ENCODE peak calls at places on chromosome 9, in six cellular contexts. K, L, O, R, N and F are unnamed samples.

GRCh38 chr9:132748450-132748849 is 78.2 kb downstream of the GTF3C4 start:
- DNase-seq in K (no peak), L (peak; percentile 19), O (no peak), R (no peak), N (no peak), F (no peak)

GRCh38 chr9:109014267-109015025 is 1.1 kb upstream of the CTNNAL1 start:
- DNase-seq in K (no peak), L (peak; percentile 74), O (no peak), R (no peak), N (no peak), F (no peak)

GRCh38 chr9:129826344-129826743 is 2.4 kb upstream of the TOR1A start:
- DNase-seq in K (no peak), L (no peak), O (no peak), R (no peak), N (no peak), F (no peak)

GRCh38 chr9:91839926-91840464 is 110.0 kb downstream of the ROR2 start:
- DNase-seq in K (no peak), L (no peak), O (no peak), R (peak; percentile 26), N (no peak), F (no peak)

GRCh38 chr9:82438581-82438980 is 450.0 kb downstream of the SPATA31D1 start:
- DNase-seq in K (no peak), L (no peak), O (no peak), R (no peak), N (no peak), F (no peak)

GRCh38 chr9:22622823-22623222 is 176.2 kb downstream of the DMRTA1 start:
- DNase-seq in K (no peak), L (no peak), O (no peak), R (no peak), N (no peak), F (no peak)

GRCh38 chr9:129868571-129869486 is 33.6 kb downstream of the USP20 start:
- DNase-seq in K (no peak), L (no peak), O (no peak), R (no peak), N (no peak), F (no peak)

GRCh38 chr9:127966416-127967150 is 14.2 kb downstream of the EEIG1 start:
- DNase-seq in K (no peak), L (no peak), O (no peak), R (no peak), N (no peak), F (no peak)

GRCh38 chr9:33297455-33297854 is 7.1 kb downstream of the NFX1 start:
- DNase-seq in K (no peak), L (no peak), O (peak; percentile 67), R (peak; percentile 90), N (peak; percentile 60), F (peak; percentile 90)

GRCh38 chr9:4073371-4073770 is 226.5 kb downstream of the GLIS3 start:
- DNase-seq in K (peak; percentile 21), L (no peak), O (no peak), R (peak; percentile 14), N (no peak), F (no peak)

GRCh38 chr9:131676431-131676972 is 63.4 kb downstream of the RAPGEF1 start:
- DNase-seq in K (no peak), L (no peak), O (peak; percentile 52), R (peak; percentile 86), N (no peak), F (peak; percentile 72)

GRCh38 chr9:134326754-134327526 is 685 bp downstream of the RXRA start:
- DNase-seq in K (peak; percentile 60), L (no peak), O (no peak), R (no peak), N (peak; percentile 60), F (no peak)

GRCh38 chr9:14311940-14312572 is 1.9 kb downstream of the NFIB start:
- DNase-seq in K (no peak), L (no peak), O (no peak), R (no peak), N (no peak), F (no peak)

GRCh38 chr9:33167949-33168535 is 906 bp upstream of the B4GALT1 start:
- DNase-seq in K (no peak), L (peak; percentile 75), O (no peak), R (peak; percentile 57), N (peak; percentile 54), F (no peak)

GRCh38 chr9:115157245-115157674 is 39.3 kb upstream of the TNC start:
- DNase-seq in K (peak; percentile 47), L (no peak), O (no peak), R (no peak), N (no peak), F (no peak)

GRCh38 chr9:127903557-127904475 is 4.4 kb upstream of the ST6GALNAC6 start:
- DNase-seq in K (no peak), L (peak; percentile 89), O (no peak), R (peak; percentile 95), N (peak; percentile 89), F (peak; percentile 76)

GRCh38 chr9:341634-342421 is 127.2 kb downstream of the DOCK8 start:
- DNase-seq in K (no peak), L (no peak), O (no peak), R (no peak), N (no peak), F (no peak)

GRCh38 chr9:77028478-77028877 is 9.0 kb downstream of the FOXB2 start:
- DNase-seq in K (no peak), L (no peak), O (no peak), R (no peak), N (no peak), F (no peak)

GRCh38 chr9:126842977-126843799 is 17.3 kb upstream of the ZBTB34 start:
- DNase-seq in K (no peak), L (no peak), O (no peak), R (peak; percentile 54), N (no peak), F (no peak)

GRCh38 chr9:135269912-135270630 is 182.6 kb downstream of the OLFM1 start:
- DNase-seq in K (no peak), L (no peak), O (no peak), R (no peak), N (no peak), F (no peak)

GRCh38 chr9:113955076-113955752 is 79.1 kb downstream of the ZNF618 start:
- DNase-seq in K (no peak), L (peak; percentile 62), O (no peak), R (no peak), N (no peak), F (no peak)

GRCh38 chr9:14529629-14530028 is 163.6 kb downstream of the ZDHHC21 start:
- DNase-seq in K (no peak), L (no peak), O (no peak), R (no peak), N (no peak), F (no peak)

GRCh38 chr9:3719286-3719685 is 193.5 kb upstream of the RFX3 start:
- DNase-seq in K (no peak), L (no peak), O (no peak), R (no peak), N (no peak), F (no peak)

GRCh38 chr9:89941875-89942274 is 337.1 kb downstream of the GADD45G start:
- DNase-seq in K (no peak), L (no peak), O (no peak), R (no peak), N (no peak), F (no peak)

GRCh38 chr9:38284768-38285080 is 107.8 kb upstream of the ALDH1B1 start:
- DNase-seq in K (no peak), L (peak; percentile 56), O (peak; percentile 15), R (no peak), N (no peak), F (no peak)

GRCh38 chr9:128685636-128686489 is 3.2 kb upstream of the SET start:
- DNase-seq in K (no peak), L (no peak), O (peak; percentile 54), R (peak; percentile 48), N (peak; percentile 57), F (no peak)

GRCh38 chr9:100028201-100028784 is 70.5 kb downstream of the ERP44 start:
- DNase-seq in K (peak; percentile 54), L (peak; percentile 70), O (peak; percentile 58), R (peak; percentile 90), N (peak; percentile 58), F (peak; percentile 65)
- TF ChIP-seq CTCF in K (peak; percentile 85), L (peak; percentile 71), O (peak; percentile 84), R (peak; percentile 98), N (peak; percentile 93), F (peak; percentile 98)

GRCh38 chr9:81125446-81126092 is 563.8 kb downstream of the TLE1 start:
- DNase-seq in K (peak; percentile 20), L (no peak), O (no peak), R (no peak), N (no peak), F (no peak)
- H3K4me3 ChIP-seq in K (no peak overlapping the region), L (no peak overlapping the region), O (no peak overlapping the region), R (no peak overlapping the region), N (no peak overlapping the region), F (no peak overlapping the region)

DNA sequence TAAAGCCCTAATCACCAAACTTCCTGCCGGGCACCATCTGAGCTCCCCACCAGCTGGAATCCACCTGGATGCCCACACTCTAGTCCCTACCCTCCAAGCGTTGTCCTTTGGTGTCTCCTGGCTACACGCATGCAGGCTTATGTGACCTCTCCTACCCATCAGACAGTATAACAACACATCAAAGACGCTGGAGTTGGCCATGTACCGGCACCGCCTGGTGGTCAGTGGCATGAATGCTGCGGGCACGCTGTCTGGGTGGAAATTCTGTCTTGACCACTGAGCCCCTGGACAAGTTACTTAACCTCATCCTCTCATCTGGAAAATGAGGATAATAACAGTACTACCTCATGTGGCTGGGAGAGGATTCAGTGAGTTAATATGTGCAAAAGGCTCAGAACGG is 23.4 kb upstream of the CORO2A start:
- DNase-seq in K (peak; percentile 70), L (no peak), O (no peak), R (peak; percentile 45), N (no peak), F (no peak)
- TF ChIP-seq CTCF in K (peak; percentile 42), L (no peak), O (peak; percentile 45), R (peak; percentile 38), N (peak; percentile 26), F (peak; percentile 47)

GRCh38 chr9:138112791-138113600 is 235.4 kb downstream of the CACNA1B start:
- DNase-seq in K (no peak), L (no peak), O (no peak), R (no peak), N (no peak), F (no peak)
- H3K4me3 ChIP-seq in K (no peak overlapping the region), L (no peak overlapping the region), O (no peak overlapping the region), R (no peak overlapping the region), N (no peak overlapping the region), F (no peak overlapping the region)

GRCh38 chr9:75599249-75599648 is 291.2 kb upstream of the PCSK5 start:
- DNase-seq in K (no peak), L (no peak), O (no peak), R (no peak), N (no peak), F (no peak)

GRCh38 chr9:75604661-75605060 is 285.8 kb upstream of the PCSK5 start:
- DNase-seq in K (no peak), L (no peak), O (no peak), R (no peak), N (no peak), F (no peak)

GRCh38 chr9:75602074-75602473 is 288.4 kb upstream of the PCSK5 start:
- DNase-seq in K (no peak), L (no peak), O (no peak), R (no peak), N (no peak), F (no peak)

DNA sequence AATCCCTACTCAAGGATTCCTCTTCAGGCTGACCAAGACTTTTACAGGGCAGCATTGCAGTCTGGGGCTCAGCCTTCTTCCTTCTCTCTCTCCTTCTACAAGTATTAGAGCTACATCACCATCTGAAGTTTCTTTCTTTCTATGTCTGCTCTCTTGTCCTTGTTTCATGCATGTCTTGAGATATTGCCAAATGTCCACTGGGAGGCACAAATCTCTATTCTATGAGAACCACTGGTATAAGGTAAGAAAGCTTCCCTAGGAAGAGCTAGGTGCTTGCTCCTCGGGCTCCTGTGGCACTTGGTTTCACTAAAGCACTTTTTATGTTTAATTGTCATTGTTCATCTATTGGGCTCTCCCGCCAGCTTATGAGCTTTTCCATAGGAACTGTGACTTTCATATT is 289.2 kb upstream of the PCSK5 start:
- DNase-seq in K (no peak), L (no peak), O (no peak), R (no peak), N (no peak), F (no peak)
- TF ChIP-seq CTCF in K (no peak), L (no peak), O (no peak), R (no peak), N (no peak), F (no peak)